ENCODE peak calls at places on chromosomes 5 and 9, in five cellular contexts. One of them, this sample, is unnamed.

GRCh38 chr5:176788931-176789872 is 21.2 kb upstream of the UNC5A start:
- DNase-seq in HepG2: no peak
- DNase-seq in GM12878: no peak
- DNase-seq in H1: no peak
- DNase-seq in HCT116: no peak
- DNase-seq in this sample: no peak

GRCh38 chr9:107137495-107138202 is 145.4 kb upstream of the RAD23B start:
- DNase-seq in HepG2: peak
- DNase-seq in GM12878: no peak
- DNase-seq in H1: no peak
- DNase-seq in HCT116: peak
- DNase-seq in this sample: peak

GRCh38 chr5:106154280-106154716 is 1516.4 kb downstream of the EFNA5 start:
- DNase-seq in HepG2: no peak
- DNase-seq in GM12878: no peak
- DNase-seq in H1: no peak
- DNase-seq in HCT116: no peak
- DNase-seq in this sample: no peak

GRCh38 chr5:149015126-149015525 is 47.7 kb downstream of the SH3TC2 start:
- DNase-seq in HepG2: no peak
- DNase-seq in GM12878: no peak
- DNase-seq in H1: no peak
- DNase-seq in HCT116: no peak
- DNase-seq in this sample: no peak

GRCh38 chr5:54571462-54571861 is 53.9 kb downstream of the SNX18 start:
- DNase-seq in HepG2: no peak
- DNase-seq in GM12878: no peak
- DNase-seq in H1: no peak
- DNase-seq in HCT116: no peak
- DNase-seq in this sample: no peak

GRCh38 chr5:171616002-171616780 is 169.4 kb upstream of the SMIM23 start:
- DNase-seq in HepG2: no peak
- DNase-seq in GM12878: no peak
- DNase-seq in H1: no peak
- DNase-seq in HCT116: no peak
- DNase-seq in this sample: no peak

GRCh38 chr5:77180167-77181081 is 30.1 kb upstream of the PDE8B start:
- DNase-seq in HepG2: no peak
- DNase-seq in GM12878: no peak
- DNase-seq in H1: peak
- DNase-seq in HCT116: no peak
- DNase-seq in this sample: peak

GRCh38 chr5:142211013-142211412 is 102.4 kb downstream of the NDFIP1 start:
- DNase-seq in HepG2: no peak
- DNase-seq in GM12878: no peak
- DNase-seq in H1: no peak
- DNase-seq in HCT116: no peak
- DNase-seq in this sample: no peak

GRCh38 chr5:79318935-79319614 is 83.1 kb downstream of the JMY start:
- DNase-seq in HepG2: no peak
- DNase-seq in GM12878: no peak
- DNase-seq in H1: no peak
- DNase-seq in HCT116: peak
- DNase-seq in this sample: no peak

GRCh38 chr9:76610009-76610352 is 151.0 kb downstream of the GCNT1 start:
- DNase-seq in HepG2: no peak
- DNase-seq in GM12878: no peak
- DNase-seq in H1: no peak
- DNase-seq in HCT116: no peak
- DNase-seq in this sample: no peak

GRCh38 chr9:104927216-104927911 is 591 bp downstream of the ABCA1 start:
- DNase-seq in HepG2: peak
- DNase-seq in GM12878: no peak
- DNase-seq in H1: peak
- DNase-seq in HCT116: no peak
- DNase-seq in this sample: peak

GRCh38 chr5:177349762-177350161 is 1.7 kb downstream of the LMAN2 start:
- DNase-seq in HepG2: no peak
- DNase-seq in GM12878: no peak
- DNase-seq in H1: no peak
- DNase-seq in HCT116: no peak
- DNase-seq in this sample: no peak

GRCh38 chr9:109161471-109161870 is 5.6 kb downstream of the FRRS1L start:
- DNase-seq in HepG2: no peak
- DNase-seq in GM12878: no peak
- DNase-seq in H1: no peak
- DNase-seq in HCT116: no peak
- DNase-seq in this sample: no peak

GRCh38 chr9:77981907-77982306 is 49.7 kb downstream of the GNAQ start:
- DNase-seq in HepG2: no peak
- DNase-seq in GM12878: no peak
- DNase-seq in H1: no peak
- DNase-seq in HCT116: no peak
- DNase-seq in this sample: no peak

GRCh38 chr9:137351781-137352501 is 49.9 kb upstream of the NRARP start:
- DNase-seq in HepG2: no peak
- DNase-seq in GM12878: no peak
- DNase-seq in H1: no peak
- DNase-seq in HCT116: no peak
- DNase-seq in this sample: no peak

GRCh38 chr9:131608469-131609115 is 63.3 kb downstream of the PRRT1B start:
- DNase-seq in HepG2: peak
- DNase-seq in GM12878: no peak
- DNase-seq in H1: peak
- DNase-seq in HCT116: peak
- DNase-seq in this sample: peak

GRCh38 chr5:91361055-91361701 is 21.9 kb downstream of the ARRDC3 start:
- DNase-seq in HepG2: no peak
- DNase-seq in GM12878: peak
- DNase-seq in H1: no peak
- DNase-seq in HCT116: no peak
- DNase-seq in this sample: no peak

GRCh38 chr9:126113176-126113575 is 213.5 kb upstream of the MVB12B start:
- DNase-seq in HepG2: no peak
- DNase-seq in GM12878: no peak
- DNase-seq in H1: no peak
- DNase-seq in HCT116: no peak
- DNase-seq in this sample: no peak

GRCh38 chr5:110058175-110058574 is 368.4 kb downstream of the MAN2A1 start:
- DNase-seq in HepG2: no peak
- DNase-seq in GM12878: no peak
- DNase-seq in H1: no peak
- DNase-seq in HCT116: no peak
- DNase-seq in this sample: no peak

GRCh38 chr5:113749334-113749733 is 235.8 kb downstream of the YTHDC2 start:
- DNase-seq in HepG2: no peak
- DNase-seq in GM12878: no peak
- DNase-seq in H1: no peak
- DNase-seq in HCT116: no peak
- DNase-seq in this sample: peak

GRCh38 chr9:26727471-26727870 is 165.1 kb downstream of the CAAP1 start:
- DNase-seq in HepG2: no peak
- DNase-seq in GM12878: no peak
- DNase-seq in H1: no peak
- DNase-seq in HCT116: no peak
- DNase-seq in this sample: no peak

GRCh38 chr9:79969866-79970265 is 398.1 kb downstream of the TLE4 start:
- DNase-seq in HepG2: no peak
- DNase-seq in GM12878: no peak
- DNase-seq in H1: no peak
- DNase-seq in HCT116: no peak
- DNase-seq in this sample: no peak

GRCh38 chr9:132571806-132572600 is 10.4 kb upstream of the BARHL1 start:
- DNase-seq in HepG2: no peak
- DNase-seq in GM12878: no peak
- DNase-seq in H1: no peak
- DNase-seq in HCT116: no peak
- DNase-seq in this sample: no peak

GRCh38 chr5:172093559-172093958 is 87.1 kb upstream of the FBXW11 start:
- DNase-seq in HepG2: no peak
- DNase-seq in GM12878: no peak
- DNase-seq in H1: no peak
- DNase-seq in HCT116: no peak
- DNase-seq in this sample: no peak

GRCh38 chr9:137293482-137294090 is 8.5 kb downstream of the NRARP start:
- DNase-seq in HepG2: no peak
- DNase-seq in GM12878: no peak
- DNase-seq in H1: no peak
- DNase-seq in HCT116: no peak
- DNase-seq in this sample: no peak

GRCh38 chr5:7897014-7897600 is 28.2 kb downstream of the MTRR start:
- DNase-seq in HepG2: peak
- DNase-seq in GM12878: no peak
- DNase-seq in H1: no peak
- DNase-seq in HCT116: no peak
- DNase-seq in this sample: peak

GRCh38 chr5:67244345-67244793 is 47.8 kb upstream of the CD180 start:
- DNase-seq in HepG2: peak
- DNase-seq in GM12878: no peak
- DNase-seq in H1: no peak
- DNase-seq in HCT116: no peak
- DNase-seq in this sample: no peak

GRCh38 chr9:136539427-136540412 is 6.1 kb downstream of the NOTCH1 start:
- DNase-seq in HepG2: no peak
- DNase-seq in GM12878: peak
- DNase-seq in H1: no peak
- DNase-seq in HCT116: peak
- DNase-seq in this sample: peak

GRCh38 chr5:109652096-109652495 is 37.6 kb upstream of the MAN2A1 start:
- DNase-seq in HepG2: no peak
- DNase-seq in GM12878: no peak
- DNase-seq in H1: no peak
- DNase-seq in HCT116: no peak
- DNase-seq in this sample: no peak

DNA sequence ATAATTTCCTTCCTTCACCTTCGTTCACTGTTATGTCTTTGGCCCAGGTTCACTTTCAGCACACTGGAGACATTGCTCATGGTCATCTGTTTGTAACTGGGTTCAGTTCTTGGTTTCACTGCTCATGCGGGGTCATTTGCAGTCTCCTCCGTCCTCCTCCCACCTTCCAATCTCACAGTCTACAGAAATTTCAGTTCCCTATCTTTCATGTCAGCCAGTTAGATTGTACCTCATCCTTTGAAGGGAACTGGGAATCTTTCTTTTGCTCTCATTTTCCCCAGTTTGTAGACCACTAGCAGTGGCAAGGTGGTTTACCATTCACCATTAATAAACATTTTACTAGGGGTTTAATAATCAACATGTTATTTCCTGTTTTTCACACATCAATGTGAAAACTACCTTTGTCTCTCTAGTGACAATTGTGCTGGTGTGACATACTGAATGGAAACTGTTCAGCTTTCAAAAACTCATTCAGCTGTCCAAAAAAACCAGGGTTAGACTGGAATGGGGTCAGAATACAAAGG is 100.9 kb upstream of the IL6ST start:
- DNase-seq in HepG2: no peak
- DNase-seq in GM12878: peak
- DNase-seq in H1: no peak
- DNase-seq in HCT116: no peak
- DNase-seq in this sample: no peak
- TF ChIP-seq JUND in HepG2: no peak
- TF ChIP-seq JUND in GM12878: no peak
- TF ChIP-seq JUND in H1: no peak
- TF ChIP-seq JUND in HCT116: no peak
- TF ChIP-seq JUND in this sample: no peak

GRCh38 chr5:103525366-103525765 is 37.2 kb downstream of the NUDT12 start:
- DNase-seq in HepG2: no peak
- DNase-seq in GM12878: no peak
- DNase-seq in H1: no peak
- DNase-seq in HCT116: no peak
- DNase-seq in this sample: no peak

GRCh38 chr5:103514381-103514780 is 48.2 kb downstream of the NUDT12 start:
- DNase-seq in HepG2: no peak
- DNase-seq in GM12878: no peak
- DNase-seq in H1: no peak
- DNase-seq in HCT116: no peak
- DNase-seq in this sample: peak

GRCh38 chr5:103523319-103523718 is 39.3 kb downstream of the NUDT12 start:
- DNase-seq in HepG2: peak
- DNase-seq in GM12878: no peak
- DNase-seq in H1: no peak
- DNase-seq in HCT116: no peak
- DNase-seq in this sample: no peak

GRCh38 chr5:103522586-103522985 is 40.0 kb downstream of the NUDT12 start:
- DNase-seq in HepG2: no peak
- DNase-seq in GM12878: no peak
- DNase-seq in H1: no peak
- DNase-seq in HCT116: no peak
- DNase-seq in this sample: no peak

DNA sequence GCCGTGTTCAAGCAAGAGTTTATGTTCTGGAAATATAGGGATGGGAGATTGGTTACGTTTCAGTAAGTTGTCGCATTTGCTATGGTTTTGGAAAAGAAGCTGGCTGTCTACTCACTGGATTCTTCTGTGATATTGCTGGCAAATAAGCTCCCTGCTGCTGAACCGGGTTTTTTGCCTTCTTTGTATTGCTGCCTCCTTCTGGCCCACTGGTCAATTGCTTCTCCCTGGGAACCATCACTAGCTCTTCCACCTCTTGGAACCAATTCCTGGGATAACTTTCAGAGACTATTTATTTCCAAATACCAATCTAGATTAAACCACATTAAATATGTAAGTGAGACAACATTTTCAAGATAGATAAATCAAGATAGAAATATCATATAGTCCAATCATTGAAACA is 43.0 kb downstream of the NUDT12 start:
- DNase-seq in HepG2: no peak
- DNase-seq in GM12878: no peak
- DNase-seq in H1: no peak
- DNase-seq in HCT116: no peak
- DNase-seq in this sample: no peak
- TF ChIP-seq JUND in HepG2: no peak
- TF ChIP-seq JUND in GM12878: no peak
- TF ChIP-seq JUND in H1: no peak
- TF ChIP-seq JUND in HCT116: no peak
- TF ChIP-seq JUND in this sample: no peak

GRCh38 chr5:175045820-175046219 is 321.4 kb downstream of the MSX2 start:
- DNase-seq in HepG2: no peak
- DNase-seq in GM12878: no peak
- DNase-seq in H1: no peak
- DNase-seq in HCT116: no peak
- DNase-seq in this sample: no peak
- TF ChIP-seq JUND in HepG2: no peak
- TF ChIP-seq JUND in GM12878: no peak
- TF ChIP-seq JUND in H1: no peak
- TF ChIP-seq JUND in HCT116: no peak
- TF ChIP-seq JUND in this sample: no peak

GRCh38 chr5:129670944-129671343 is 77.0 kb upstream of the MINAR2 start:
- DNase-seq in HepG2: no peak
- DNase-seq in GM12878: no peak
- DNase-seq in H1: no peak
- DNase-seq in HCT116: no peak
- DNase-seq in this sample: no peak

DNA sequence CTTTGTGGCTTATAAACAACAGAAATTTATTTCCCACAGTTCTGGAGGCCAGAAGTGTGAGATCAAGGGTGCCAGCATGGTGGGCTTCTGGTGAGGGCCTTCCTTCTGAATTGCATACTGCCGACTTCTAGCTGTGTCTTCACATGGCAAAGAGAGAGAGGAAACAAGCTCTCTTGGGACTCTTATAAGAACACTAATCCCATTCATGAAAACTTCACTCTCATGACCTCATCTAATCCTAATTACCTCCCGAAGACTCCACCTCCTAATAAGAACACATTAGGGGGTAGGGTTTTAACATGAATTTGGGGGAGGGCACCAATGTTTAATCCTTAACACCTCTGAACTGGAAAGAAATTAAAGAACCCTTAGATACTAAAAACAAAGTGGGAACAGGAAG is 75.9 kb upstream of the MINAR2 start:
- DNase-seq in HepG2: no peak
- DNase-seq in GM12878: no peak
- DNase-seq in H1: no peak
- DNase-seq in HCT116: no peak
- DNase-seq in this sample: no peak
- TF ChIP-seq JUND in HepG2: no peak
- TF ChIP-seq JUND in GM12878: no peak
- TF ChIP-seq JUND in H1: no peak
- TF ChIP-seq JUND in HCT116: no peak
- TF ChIP-seq JUND in this sample: no peak

This sample was measured in T47D.